ENCODE peak calls at places on chromosome 17, in eight cellular contexts. W is WERI-Rb-1; U is activated CD4-positive, alpha-beta T cell treated with anti-CD3 and anti-CD28 coated beads, Interleukin-2, amount 50 U/mL, for 1 hour; R is EL; H is activated naive CD8-positive, alpha-beta T cell treated with anti-CD3 and anti-CD28 coated beads, Interleukin-2, amount 50 U/mL, for 16 hours; S is stimulated activated naive B cell treated with anti-CD40 and anti-IgM and Interleukin-4, amounts not matched to agents 10 μg/mL and 1 μg/mL and 100 μg/mL, for 72 hours; C is amniotic stem cell; N is T1000. F is an unnamed sample.

GRCh38 chr17:19288453-19288852 is 51.3 kb downstream of the EPN2 start:
- DNase-seq in W (no peak), U (no peak), R (peak), H (no peak), S (no peak), C (no peak), N (no peak), F (no peak)

GRCh38 chr17:63764701-63765100 is 8.7 kb downstream of the CCDC47 start:
- DNase-seq in W (no peak), U (no peak), R (no peak), H (no peak), S (no peak), C (no peak), N (no peak), F (no peak)

GRCh38 chr17:28634211-28634865 is 10.6 kb downstream of the BLTP2 start:
- DNase-seq in W (no peak), U (no peak), R (no peak), H (no peak), S (no peak), C (no peak), N (no peak), F (no peak)

GRCh38 chr17:73595068-73595865 is 49.0 kb downstream of the SDK2 start:
- DNase-seq in W (peak), U (peak), R (no peak), H (no peak), S (peak), C (no peak), N (no peak), F (no peak)

GRCh38 chr17:51676691-51677487 is 416.5 kb downstream of the UTP18 start:
- DNase-seq in W (no peak), U (no peak), R (no peak), H (no peak), S (no peak), C (no peak), N (no peak), F (no peak)

GRCh38 chr17:50316016-50316587 is 29.8 kb upstream of the XYLT2 start:
- DNase-seq in W (no peak), U (no peak), R (no peak), H (no peak), S (no peak), C (no peak), N (no peak), F (no peak)

GRCh38 chr17:35890774-35891155 is 10.6 kb upstream of the CCL5 start:
- DNase-seq in W (no peak), U (peak), R (no peak), H (no peak), S (no peak), C (no peak), N (no peak), F (peak)

GRCh38 chr17:64115043-64115698 is 14.8 kb downstream of the ERN1 start:
- DNase-seq in W (no peak), U (no peak), R (no peak), H (no peak), S (no peak), C (no peak), N (no peak), F (no peak)

GRCh38 chr17:41624208-41625101 is at the start of gene KRT17:
- DNase-seq in W (no peak), U (no peak), R (no peak), H (no peak), S (no peak), C (no peak), N (no peak), F (no peak)

GRCh38 chr17:81967533-81968395 is 6.8 kb upstream of the NOTUM start:
- DNase-seq in W (peak), U (peak), R (peak), H (peak), S (peak), C (no peak), N (no peak), F (peak)

GRCh38 chr17:34916120-34916519 is 45.1 kb downstream of the CCT6B start:
- DNase-seq in W (no peak), U (no peak), R (no peak), H (no peak), S (no peak), C (no peak), N (no peak), F (no peak)

GRCh38 chr17:31197991-31198390 is 99.0 kb downstream of the OMG start:
- DNase-seq in W (no peak), U (no peak), R (peak), H (no peak), S (no peak), C (no peak), N (no peak), F (no peak)

GRCh38 chr17:4708436-4708835 is 2.0 kb upstream of the ARRB2 start:
- DNase-seq in W (peak), U (peak), R (no peak), H (peak), S (peak), C (no peak), N (no peak), F (no peak)

GRCh38 chr17:34299918-34300600 is 14.5 kb downstream of the CCL11 start:
- DNase-seq in W (no peak), U (no peak), R (peak), H (no peak), S (no peak), C (no peak), N (no peak), F (no peak)

GRCh38 chr17:65173284-65173793 is 36.2 kb downstream of the RGS9 start:
- DNase-seq in W (no peak), U (peak), R (peak), H (no peak), S (peak), C (no peak), N (peak), F (peak)

GRCh38 chr17:78935419-78936323 is 10.5 kb upstream of the TIMP2 start:
- DNase-seq in W (no peak), U (no peak), R (peak), H (no peak), S (no peak), C (peak), N (peak), F (peak)

GRCh38 chr17:39568710-39569109 is 39.0 kb downstream of the NEUROD2 start:
- DNase-seq in W (no peak), U (no peak), R (no peak), H (no peak), S (no peak), C (no peak), N (no peak), F (no peak)

GRCh38 chr17:81194941-81195901 is 27.5 kb downstream of the CEP131 start:
- DNase-seq in W (no peak), U (no peak), R (no peak), H (no peak), S (no peak), C (no peak), N (no peak), F (no peak)

GRCh38 chr17:20143740-20144139 is 134.6 kb downstream of the SPECC1 start:
- DNase-seq in W (no peak), U (no peak), R (no peak), H (no peak), S (no peak), C (no peak), N (no peak), F (no peak)

GRCh38 chr17:32240745-32241144 is 24.9 kb upstream of the RHBDL3 start:
- DNase-seq in W (no peak), U (no peak), R (peak), H (no peak), S (no peak), C (no peak), N (no peak), F (peak)

GRCh38 chr17:80967404-80967872 is 24.2 kb upstream of the CHMP6 start:
- DNase-seq in W (no peak), U (no peak), R (no peak), H (no peak), S (no peak), C (no peak), N (no peak), F (no peak)

GRCh38 chr17:74251051-74251450 is 23.0 kb upstream of the DNAI2 start:
- DNase-seq in W (no peak), U (no peak), R (no peak), H (no peak), S (no peak), C (no peak), N (no peak), F (no peak)

GRCh38 chr17:34163681-34164080 is 91.4 kb upstream of the CCL2 start:
- DNase-seq in W (peak), U (no peak), R (peak), H (no peak), S (no peak), C (no peak), N (no peak), F (no peak)

GRCh38 chr17:39222866-39223834 is 2.6 kb downstream of the STAC2 start:
- DNase-seq in W (no peak), U (no peak), R (no peak), H (no peak), S (no peak), C (no peak), N (peak), F (no peak)

GRCh38 chr17:1792495-1793446 is 30.9 kb downstream of the SERPINF1 start:
- DNase-seq in W (no peak), U (no peak), R (no peak), H (no peak), S (no peak), C (no peak), N (no peak), F (no peak)

GRCh38 chr17:19773534-19773933 is 25.4 kb upstream of the ALDH3A1 start:
- DNase-seq in W (no peak), U (no peak), R (no peak), H (no peak), S (no peak), C (no peak), N (no peak), F (no peak)

GRCh38 chr17:14873540-14873939 is 391.6 kb downstream of the PMP22 start:
- DNase-seq in W (no peak), U (no peak), R (no peak), H (no peak), S (no peak), C (no peak), N (no peak), F (no peak)

GRCh38 chr17:79189264-79189663 is 114.6 kb downstream of the ENGASE start:
- DNase-seq in W (peak), U (no peak), R (no peak), H (no peak), S (no peak), C (no peak), N (no peak), F (no peak)

GRCh38 chr17:42493324-42493723 is 34.6 kb downstream of the ATP6V0A1 start:
- DNase-seq in W (no peak), U (no peak), R (no peak), H (no peak), S (no peak), C (no peak), N (no peak), F (no peak)

GRCh38 chr17:1422907-1423306 is 22.9 kb upstream of the YWHAE start:
- DNase-seq in W (no peak), U (no peak), R (peak), H (no peak), S (no peak), C (peak), N (peak), F (peak)

GRCh38 chr17:59330314-59330942 is 1.0 kb upstream of the YPEL2 start:
- DNase-seq in W (peak), U (no peak), R (no peak), H (no peak), S (no peak), C (no peak), N (no peak), F (no peak)

GRCh38 chr17:61624951-61625350 is 33.9 kb upstream of the NACA2 start:
- DNase-seq in W (no peak), U (no peak), R (no peak), H (no peak), S (no peak), C (no peak), N (no peak), F (no peak)

GRCh38 chr17:73787721-73788051 is 143.4 kb upstream of the SDK2 start:
- DNase-seq in W (peak), U (no peak), R (no peak), H (no peak), S (no peak), C (no peak), N (no peak), F (no peak)

GRCh38 chr17:50443492-50444051 is 17.6 kb downstream of the ACSF2 start:
- DNase-seq in W (peak), U (no peak), R (no peak), H (no peak), S (no peak), C (no peak), N (no peak), F (peak)

GRCh38 chr17:32936894-32937500 is 9.0 kb downstream of the TMEM98 start:
- DNase-seq in W (peak), U (peak), R (peak), H (peak), S (peak), C (no peak), N (no peak), F (peak)